ENCODE peak calls at places on chromosomes 7 and 10, in four cellular contexts. C is mesothelial cell of epicardium; G is left lung; W is activated CD8-positive, alpha-beta T cell treated with anti-CD3 and anti-CD28 coated beads for 36 hours. B is an unnamed sample.

GRCh38 chr10:44383749-44384600 is 922 bp downstream of the CXCL12 start:
- DNase-seq in C (peak), G (no peak), W (no peak), B (no peak)

GRCh38 chr10:73097305-73097670 is 622 bp upstream of the P4HA1 start:
- DNase-seq in C (no peak), G (no peak), W (no peak), B (no peak)

GRCh38 chr10:93406367-93407145 is 75.6 kb downstream of the MYOF start:
- DNase-seq in C (no peak), G (no peak), W (no peak), B (no peak)

GRCh38 chr7:11232462-11232861 is 258.8 kb downstream of the PHF14 start:
- DNase-seq in C (no peak), G (no peak), W (no peak), B (no peak)

GRCh38 chr10:89032141-89032814 is 41.7 kb downstream of the FAS start:
- DNase-seq in C (no peak), G (peak), W (peak), B (peak)

GRCh38 chr10:72274730-72275350 is 1.1 kb downstream of the DDIT4 start:
- DNase-seq in C (peak), G (peak), W (peak), B (peak)

GRCh38 chr7:11716185-11716584 is 115.8 kb downstream of the THSD7A start:
- DNase-seq in C (no peak), G (no peak), W (no peak), B (no peak)

GRCh38 chr10:25682203-25682950 is 251.7 kb upstream of the MYO3A start:
- DNase-seq in C (peak), G (no peak), W (no peak), B (no peak)

GRCh38 chr7:129951076-129952011 is 1.4 kb downstream of the UBE2H start:
- DNase-seq in C (no peak), G (no peak), W (peak), B (no peak)

GRCh38 chr7:127485482-127485881 is 93.0 kb upstream of the ZNF800 start:
- DNase-seq in C (no peak), G (no peak), W (no peak), B (no peak)

GRCh38 chr10:58220769-58221448 is 46.8 kb downstream of the IPMK start:
- DNase-seq in C (no peak), G (no peak), W (no peak), B (no peak)

GRCh38 chr7:149457766-149458165 is 3.1 kb downstream of the ZNF777 start:
- DNase-seq in C (no peak), G (no peak), W (no peak), B (no peak)

GRCh38 chr10:114404171-114405010 is at the start of gene AFAP1L2:
- DNase-seq in C (no peak), G (peak), W (no peak), B (peak)

GRCh38 chr10:101558206-101558605 is 29.9 kb downstream of the POLL start:
- DNase-seq in C (no peak), G (no peak), W (no peak), B (peak)

GRCh38 chr10:89090760-89091455 is 100.3 kb downstream of the FAS start:
- DNase-seq in C (no peak), G (no peak), W (no peak), B (no peak)

GRCh38 chr7:56053379-56053778 is 1.8 kb downstream of the CCT6A start:
- DNase-seq in C (no peak), G (no peak), W (no peak), B (no peak)

GRCh38 chr10:44030132-44030531 is 354.8 kb downstream of the CXCL12 start:
- DNase-seq in C (no peak), G (no peak), W (peak), B (peak)

GRCh38 chr7:123305840-123306375 is 106.1 kb upstream of the SLC13A1 start:
- DNase-seq in C (no peak), G (no peak), W (no peak), B (no peak)

GRCh38 chr7:155261031-155261985 is 36.4 kb upstream of the INSIG1 start:
- DNase-seq in C (no peak), G (no peak), W (no peak), B (no peak)
- TF ChIP-seq CTCF in C (no peak), G (no peak), W (no peak), B (no peak)

GRCh38 chr7:152173372-152174070 is 148.0 kb downstream of the GALNT11 start:
- DNase-seq in C (no peak), G (no peak), W (no peak), B (no peak)
- TF ChIP-seq CTCF in C (peak), G (no peak), W (peak), B (no peak)

GRCh38 chr7:100674441-100675407 is 1.2 kb downstream of the GNB2 start:
- DNase-seq in C (peak), G (peak), W (peak), B (no peak)

GRCh38 chr7:100671353-100672327 is 1.9 kb upstream of the GNB2 start:
- DNase-seq in C (no peak), G (no peak), W (no peak), B (no peak)

GRCh38 chr7:100675581-100676350 is 2.2 kb downstream of the GNB2 start:
- DNase-seq in C (peak), G (peak), W (peak), B (peak)

GRCh38 chr7:100673942-100674431 is 447 bp downstream of the GNB2 start:
- DNase-seq in C (no peak), G (peak), W (peak), B (peak)

GRCh38 chr7:100673302-100673941 is at the start of gene GNB2:
- DNase-seq in C (peak), G (peak), W (peak), B (peak)
- TF ChIP-seq CTCF in C (no peak), G (no peak), W (no peak), B (no peak)

DNA sequence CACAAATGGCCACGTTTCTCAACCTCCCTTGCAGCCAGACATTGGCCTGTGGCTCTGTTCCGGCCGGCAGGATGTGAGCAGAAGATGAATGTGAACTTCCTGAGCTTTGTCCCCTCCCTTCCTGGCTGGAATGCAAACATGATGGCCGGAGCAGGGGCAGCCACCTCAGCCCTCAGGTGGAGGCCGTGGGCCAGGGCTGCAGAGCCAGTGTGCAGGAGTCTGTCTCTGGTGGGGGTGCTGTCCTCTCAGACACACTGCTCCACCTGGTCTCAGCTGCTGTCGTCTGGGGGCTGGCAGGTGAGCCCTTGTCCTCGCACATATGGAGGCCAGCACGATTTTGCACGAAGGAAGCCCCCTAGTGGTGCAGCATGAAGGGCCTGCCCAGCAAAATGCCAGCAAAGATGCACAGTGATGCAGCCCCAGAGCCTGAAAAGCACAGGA is 25.3 kb upstream of the PWWP2B start:
- DNase-seq in C (no peak), G (peak), W (peak), B (no peak)
- TF ChIP-seq CTCF in C (peak), G (no peak), W (peak), B (peak)

GRCh38 chr10:118513174-118513573 is 82.3 kb downstream of the PRLHR start:
- DNase-seq in C (no peak), G (no peak), W (no peak), B (no peak)
- TF ChIP-seq CTCF in C (no peak), G (no peak), W (no peak), B (no peak)

GRCh38 chr7:100510437-100511239 is 26.9 kb downstream of the NYAP1 start:
- DNase-seq in C (no peak), G (no peak), W (no peak), B (no peak)
- TF ChIP-seq CTCF in C (no peak), G (no peak), W (no peak), B (no peak)

DNA sequence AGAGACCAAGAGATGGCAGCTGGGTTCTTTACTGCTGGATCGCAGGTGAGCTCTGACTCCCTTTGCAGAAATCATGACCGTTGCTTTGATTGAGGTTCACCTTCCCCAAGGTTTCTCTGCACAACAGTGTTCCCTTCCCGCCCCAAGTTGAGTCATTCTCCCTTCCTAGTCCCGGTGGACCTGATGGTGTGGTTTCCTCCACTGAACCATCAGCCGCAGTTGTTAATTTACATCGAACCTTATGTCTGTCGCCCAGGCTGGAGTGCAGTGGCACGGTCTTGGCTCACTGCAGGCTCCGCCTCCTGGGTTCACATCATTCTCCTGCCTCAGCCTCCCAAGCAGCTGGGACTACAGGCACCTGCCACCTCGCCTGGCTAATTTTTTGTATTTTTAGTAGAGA is 5.8 kb downstream of the ZSCAN25 start:
- DNase-seq in C (no peak), G (no peak), W (peak), B (no peak)
- TF ChIP-seq CTCF in C (no peak), G (no peak), W (no peak), B (no peak)

GRCh38 chr10:128631801-128632241 is 505.6 kb upstream of the MKI67 start:
- DNase-seq in C (no peak), G (no peak), W (no peak), B (no peak)
- TF ChIP-seq CTCF in C (peak), G (peak), W (peak), B (no peak)

GRCh38 chr7:135661311-135662122 is 797 bp upstream of the STMP1 start:
- DNase-seq in C (no peak), G (no peak), W (no peak), B (peak)

GRCh38 chr7:135662123-135662372 is 266 bp upstream of the STMP1 start:
- DNase-seq in C (no peak), G (no peak), W (no peak), B (no peak)

GRCh38 chr7:135664046-135664589 is 1.8 kb downstream of the STMP1 start:
- DNase-seq in C (no peak), G (no peak), W (no peak), B (no peak)

GRCh38 chr7:135665072-135665471 is 2.8 kb downstream of the STMP1 start:
- DNase-seq in C (no peak), G (no peak), W (no peak), B (no peak)

DNA sequence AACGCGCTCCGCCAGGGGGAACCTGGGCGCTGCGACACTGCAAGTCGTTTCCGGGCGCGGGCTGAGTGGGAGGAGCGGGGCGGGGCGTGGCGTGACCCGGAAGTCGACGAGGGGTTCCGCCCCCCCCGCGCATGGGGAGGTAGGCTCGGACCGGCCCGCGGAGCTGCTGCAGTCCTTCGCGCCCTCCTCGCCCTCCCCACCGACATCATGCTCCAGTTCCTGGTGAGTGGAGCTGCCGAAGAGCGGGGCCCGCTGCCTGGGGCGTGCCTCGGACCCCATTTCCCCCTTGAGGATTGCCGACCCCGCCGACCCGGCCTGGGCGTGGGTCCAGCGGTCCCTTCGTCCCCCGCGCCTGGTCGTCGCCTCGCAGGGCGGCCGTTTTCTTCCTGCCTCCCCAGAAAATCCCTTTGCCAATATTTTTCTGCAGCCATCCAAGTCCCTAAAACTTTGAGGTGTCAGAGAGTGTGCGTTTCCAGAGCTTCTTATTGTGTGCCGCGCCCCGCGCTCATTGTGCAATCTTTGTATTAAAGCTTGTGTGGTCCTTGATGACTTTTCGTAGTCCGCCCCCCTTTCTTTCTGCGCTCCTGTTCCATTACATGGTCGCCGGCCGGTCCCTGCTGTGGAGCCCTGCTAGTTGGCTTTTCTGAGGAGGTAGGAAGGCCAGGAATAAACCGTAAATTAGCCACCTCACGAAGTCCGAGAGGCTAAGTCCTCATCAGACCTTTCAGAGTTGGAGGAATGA is at the start of gene STMP1:
- DNase-seq in C (peak), G (peak), W (peak), B (peak)
- TF ChIP-seq CTCF in C (peak), G (peak), W (peak), B (no peak)